ENCODE peak calls at places on chromosomes 13 and 19, in seven cellular contexts. One of them, this sample, is unnamed.

GRCh38 chr19:7619671-7620441 is 9.5 kb downstream of the XAB2 start:
- DNase-seq in brain microvascular endothelial cell: no peak
- DNase-seq in Daoy: no peak
- DNase-seq in NCI-H2107: no peak
- DNase-seq in AG09319: no peak
- DNase-seq in NCI-H774: no peak
- DNase-seq in choroid plexus epithelial cell: no peak
- DNase-seq in this sample: no peak

GRCh38 chr19:30345686-30346085 is 26.5 kb upstream of the ZNF536 start:
- DNase-seq in brain microvascular endothelial cell: no peak
- DNase-seq in Daoy: no peak
- DNase-seq in NCI-H2107: no peak
- DNase-seq in AG09319: no peak
- DNase-seq in NCI-H774: no peak
- DNase-seq in choroid plexus epithelial cell: no peak
- DNase-seq in this sample: no peak

GRCh38 chr19:7819337-7819736 is 10.7 kb upstream of the EVI5L start:
- DNase-seq in brain microvascular endothelial cell: no peak
- DNase-seq in Daoy: no peak
- DNase-seq in NCI-H2107: no peak
- DNase-seq in AG09319: no peak
- DNase-seq in NCI-H774: no peak
- DNase-seq in choroid plexus epithelial cell: no peak
- DNase-seq in this sample: no peak

GRCh38 chr19:31223805-31224534 is 125.3 kb downstream of the TSHZ3 start:
- DNase-seq in brain microvascular endothelial cell: peak
- DNase-seq in Daoy: no peak
- DNase-seq in NCI-H2107: no peak
- DNase-seq in AG09319: peak
- DNase-seq in NCI-H774: no peak
- DNase-seq in choroid plexus epithelial cell: peak
- DNase-seq in this sample: no peak

GRCh38 chr13:31200636-31200970 is 828 bp downstream of the B3GLCT start:
- DNase-seq in brain microvascular endothelial cell: peak
- DNase-seq in Daoy: peak
- DNase-seq in NCI-H2107: no peak
- DNase-seq in AG09319: no peak
- DNase-seq in NCI-H774: peak
- DNase-seq in choroid plexus epithelial cell: no peak
- DNase-seq in this sample: no peak

GRCh38 chr19:41999071-41999877 is 5.2 kb upstream of the ATP1A3 start:
- DNase-seq in brain microvascular endothelial cell: no peak
- DNase-seq in Daoy: no peak
- DNase-seq in NCI-H2107: no peak
- DNase-seq in AG09319: no peak
- DNase-seq in NCI-H774: no peak
- DNase-seq in choroid plexus epithelial cell: no peak
- DNase-seq in this sample: no peak

GRCh38 chr13:45367358-45367757 is 26.4 kb upstream of the TPT1 start:
- DNase-seq in brain microvascular endothelial cell: peak
- DNase-seq in Daoy: peak
- DNase-seq in NCI-H2107: no peak
- DNase-seq in AG09319: peak
- DNase-seq in NCI-H774: no peak
- DNase-seq in choroid plexus epithelial cell: peak
- DNase-seq in this sample: peak

GRCh38 chr13:110109910-110110309 is 197.0 kb downstream of the COL4A1 start:
- DNase-seq in brain microvascular endothelial cell: peak
- DNase-seq in Daoy: peak
- DNase-seq in NCI-H2107: no peak
- DNase-seq in AG09319: peak
- DNase-seq in NCI-H774: no peak
- DNase-seq in choroid plexus epithelial cell: peak
- DNase-seq in this sample: no peak

GRCh38 chr13:114106991-114107685 is 25.3 kb downstream of the RASA3 start:
- DNase-seq in brain microvascular endothelial cell: no peak
- DNase-seq in Daoy: no peak
- DNase-seq in NCI-H2107: no peak
- DNase-seq in AG09319: no peak
- DNase-seq in NCI-H774: no peak
- DNase-seq in choroid plexus epithelial cell: no peak
- DNase-seq in this sample: no peak

GRCh38 chr19:441213-441823 is 19.5 kb downstream of the SHC2 start:
- DNase-seq in brain microvascular endothelial cell: no peak
- DNase-seq in Daoy: no peak
- DNase-seq in NCI-H2107: no peak
- DNase-seq in AG09319: no peak
- DNase-seq in NCI-H774: no peak
- DNase-seq in choroid plexus epithelial cell: no peak
- DNase-seq in this sample: no peak

GRCh38 chr19:55489711-55490477 is 1.7 kb downstream of the SSC5D start:
- DNase-seq in brain microvascular endothelial cell: no peak
- DNase-seq in Daoy: no peak
- DNase-seq in NCI-H2107: no peak
- DNase-seq in AG09319: no peak
- DNase-seq in NCI-H774: no peak
- DNase-seq in choroid plexus epithelial cell: no peak
- DNase-seq in this sample: no peak

GRCh38 chr13:39451860-39452301 is 151.1 kb downstream of the LHFPL6 start:
- DNase-seq in brain microvascular endothelial cell: peak
- DNase-seq in Daoy: no peak
- DNase-seq in NCI-H2107: peak
- DNase-seq in AG09319: no peak
- DNase-seq in NCI-H774: no peak
- DNase-seq in choroid plexus epithelial cell: peak
- DNase-seq in this sample: no peak

GRCh38 chr19:55494172-55494761 is 6.0 kb downstream of the SSC5D start:
- DNase-seq in brain microvascular endothelial cell: peak
- DNase-seq in Daoy: peak
- DNase-seq in NCI-H2107: no peak
- DNase-seq in AG09319: peak
- DNase-seq in NCI-H774: no peak
- DNase-seq in choroid plexus epithelial cell: peak
- DNase-seq in this sample: no peak

GRCh38 chr13:55244991-55245644 is 1895.6 kb upstream of the PRR20A start:
- DNase-seq in brain microvascular endothelial cell: no peak
- DNase-seq in Daoy: peak
- DNase-seq in NCI-H2107: no peak
- DNase-seq in AG09319: no peak
- DNase-seq in NCI-H774: no peak
- DNase-seq in choroid plexus epithelial cell: no peak
- DNase-seq in this sample: no peak